ENCODE peak calls at places on chromosomes 4 and X, in seven cellular contexts. B is DND-41, O is right lobe of liver, C is left lung, E is dorsolateral prefrontal cortex, I is MCF 10A, L is fibroblast of the aortic adventitia. D is an unnamed sample.
A peak's percentile ranks its signal among the peaks of the same experiment; 100 is the strongest.

GRCh38 chr4:56139241-56139827 is 190.6 kb downstream of the CEP135 start:
- DNase-seq in C (no peak), E (no peak), O (no peak), L (no peak), B (no peak), I (no peak), D (no peak)

GRCh38 chr4:58275856-58276255 is 1165.7 kb upstream of the IGFBP7 start:
- DNase-seq in C (no peak), E (no peak), O (no peak), B (no peak), L (no peak), I (no peak), D (no peak)

GRCh38 chrX:74450803-74451449 is 29.6 kb downstream of the SLC16A2 start:
- DNase-seq in L (peak; percentile 92), C (no peak), I (peak; percentile 87), B (no peak), O (no peak), E (no peak), D (no peak)

GRCh38 chr4:88091378-88091777 is 67.1 kb downstream of the ABCG2 start:
- DNase-seq in B (no peak), O (no peak), C (no peak), E (no peak), I (no peak), L (peak; percentile 45), D (no peak)

GRCh38 chr4:100190643-100191600 is 654 bp upstream of the DDIT4L start:
- DNase-seq in L (peak; percentile 70), I (peak; percentile 9), C (no peak), E (no peak), B (no peak), O (no peak), D (no peak)

GRCh38 chr4:189032939-189033338 is 893.7 kb downstream of the TRIML1 start:
- DNase-seq in I (no peak), E (no peak), B (no peak), L (no peak), O (no peak), C (no peak), D (no peak)

GRCh38 chr4:37674446-37674845 is 11.7 kb downstream of the RELL1 start:
- DNase-seq in C (no peak), O (no peak), I (no peak), L (no peak), B (no peak), E (no peak), D (no peak)

GRCh38 chr4:48012819-48013218 is 3.7 kb downstream of the CNGA1 start:
- DNase-seq in O (no peak), B (no peak), E (no peak), L (peak; percentile 20), C (no peak), I (no peak), D (no peak)

GRCh38 chr4:158079661-158080060 is 93.2 kb downstream of the GASK1B start:
- DNase-seq in B (no peak), O (no peak), E (no peak), L (peak; percentile 11), I (no peak), C (no peak), D (no peak)

GRCh38 chr4:10011885-10012284 is 9.4 kb downstream of the SLC2A9 start:
- DNase-seq in O (no peak), E (no peak), B (no peak), I (no peak), C (no peak), L (no peak), D (no peak)

GRCh38 chr4:10017037-10017893 is 4.0 kb downstream of the SLC2A9 start:
- DNase-seq in I (no peak), C (no peak), B (no peak), E (no peak), O (no peak), L (no peak), D (no peak)

GRCh38 chr4:10013722-10014121 is 7.6 kb downstream of the SLC2A9 start:
- DNase-seq in E (no peak), C (no peak), O (peak; percentile 66), L (no peak), I (peak; percentile 59), B (peak; percentile 55), D (no peak)

GRCh38 chr4:10016169-10016568 is 5.1 kb downstream of the SLC2A9 start:
- DNase-seq in O (no peak), I (no peak), B (no peak), C (no peak), E (no peak), L (no peak), D (no peak)

DNA sequence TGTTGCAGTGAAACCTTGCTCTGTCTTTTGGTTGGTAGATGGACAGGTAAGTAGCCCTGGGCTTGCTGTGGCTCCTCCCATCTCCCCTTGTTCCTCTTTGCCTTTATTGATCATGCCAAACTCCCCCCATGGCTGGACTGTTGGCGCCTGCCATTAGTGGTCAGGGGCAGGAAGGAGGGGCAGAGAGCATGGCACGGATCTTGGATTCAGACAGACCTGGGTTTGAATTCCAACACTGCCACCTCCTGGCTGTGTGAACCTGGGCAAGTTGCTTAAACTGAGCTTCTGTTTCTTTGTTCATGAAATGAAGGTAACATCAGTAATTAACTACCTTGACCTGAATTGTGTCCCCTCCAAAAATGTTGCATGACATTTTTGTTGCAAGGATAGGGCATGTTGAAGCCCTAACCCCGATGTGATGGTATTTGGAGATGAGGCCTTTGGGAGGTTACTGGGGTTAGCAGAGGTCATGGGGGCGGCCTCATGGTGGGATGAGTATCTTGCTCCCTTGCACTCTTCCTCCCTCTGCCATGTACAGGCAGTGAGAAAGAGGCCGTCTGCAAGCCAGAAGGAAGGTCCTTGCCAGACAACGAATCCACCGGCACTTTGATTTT is 6.0 kb downstream of the SLC2A9 start:
- DNase-seq in I (peak; percentile 62), O (no peak), L (peak; percentile 57), B (peak; percentile 50), E (peak; percentile 57), C (no peak), D (no peak)
- TF ChIP-seq CTCF in I (peak; percentile 73), O (peak; percentile 51), L (peak; percentile 47), B (peak; percentile 67), E (peak; percentile 78), C (peak; percentile 32), D (peak; percentile 72)

DNA sequence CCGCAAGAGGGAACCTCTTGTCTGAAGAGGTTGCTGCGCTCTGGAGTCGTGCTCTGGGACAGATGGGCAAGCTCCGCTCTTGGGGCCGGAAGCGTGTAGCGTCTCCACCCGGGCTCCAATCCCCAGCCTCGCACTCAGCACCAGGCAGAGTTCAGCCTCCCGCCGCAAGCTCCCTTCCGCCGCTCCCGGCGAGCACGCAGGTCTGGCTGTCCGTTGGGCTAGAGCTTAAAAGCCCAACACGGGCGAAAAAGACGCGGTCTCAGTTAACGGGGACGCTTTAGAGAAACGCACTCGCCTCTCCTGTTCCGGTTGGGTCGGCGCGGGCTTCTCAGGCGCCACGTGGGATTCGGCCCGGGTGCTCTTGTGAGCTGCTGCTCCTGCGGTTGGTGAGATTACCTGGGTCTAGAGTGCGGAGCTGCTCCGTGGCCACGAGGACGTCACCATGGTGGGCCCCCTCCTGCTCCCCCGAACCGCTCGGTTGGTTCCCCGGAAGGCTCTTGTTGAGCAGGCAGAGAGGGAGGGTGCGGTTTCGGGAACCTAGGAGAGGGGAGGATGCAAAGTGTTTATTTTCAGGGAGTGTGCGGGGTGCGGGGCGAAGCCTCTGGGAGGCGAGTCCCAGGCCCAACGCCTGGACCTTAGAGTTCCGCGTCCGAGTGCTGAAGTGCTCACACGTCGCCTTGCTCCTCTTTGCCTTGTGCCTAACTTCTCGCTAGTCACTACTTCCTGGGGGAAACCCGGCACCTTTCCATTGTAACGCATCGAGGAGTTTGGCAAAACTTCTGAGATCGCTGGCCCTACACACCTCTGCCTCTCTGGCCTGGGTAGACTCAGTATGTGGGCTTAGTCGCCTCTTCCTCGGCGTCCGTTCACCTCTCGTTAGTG is at the start of gene TMA16:
- DNase-seq in I (peak; percentile 96), L (peak; percentile 96), B (peak; percentile 91), C (peak; percentile 88), E (peak; percentile 87), O (peak; percentile 86), D (peak; percentile 91)
- TF ChIP-seq CTCF in I (no peak), L (no peak), B (no peak), C (no peak), E (peak; percentile 33), O (no peak), D (no peak)

GRCh38 chr4:126915999-126916625 is 716.6 kb upstream of the INTU start:
- DNase-seq in L (peak; percentile 76), B (no peak), E (no peak), O (no peak), I (peak; percentile 4), C (no peak), D (no peak)

DNA sequence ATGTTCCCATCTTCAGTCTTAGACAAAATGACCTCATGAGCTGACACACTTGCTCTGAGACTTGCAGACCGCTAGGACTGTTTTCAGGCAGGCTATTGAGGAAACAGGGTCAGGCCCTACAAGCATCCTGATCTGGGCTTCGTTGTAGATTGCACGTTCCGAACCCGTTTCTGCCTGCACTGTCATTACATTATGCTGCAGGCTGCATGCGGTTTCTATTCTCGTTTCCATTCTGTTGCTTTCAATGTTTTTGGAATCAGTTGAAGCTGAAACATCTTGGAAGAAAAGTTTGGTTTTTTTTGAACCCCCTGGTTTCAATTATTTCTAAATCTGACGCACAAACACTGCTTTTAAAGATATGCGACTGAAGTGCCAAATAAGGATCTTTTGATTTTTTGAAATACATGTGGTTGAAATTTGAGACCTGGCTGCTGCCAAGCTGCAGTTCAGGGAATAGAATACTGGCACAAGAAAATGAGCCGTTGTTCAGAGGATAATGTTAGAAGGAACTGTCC is 716.1 kb upstream of the INTU start:
- DNase-seq in B (no peak), L (peak; percentile 95), O (no peak), E (no peak), I (peak; percentile 57), C (no peak), D (no peak)
- TF ChIP-seq CTCF in B (no peak), L (peak; percentile 37), O (no peak), E (no peak), I (no peak), C (no peak), D (no peak)

DNA sequence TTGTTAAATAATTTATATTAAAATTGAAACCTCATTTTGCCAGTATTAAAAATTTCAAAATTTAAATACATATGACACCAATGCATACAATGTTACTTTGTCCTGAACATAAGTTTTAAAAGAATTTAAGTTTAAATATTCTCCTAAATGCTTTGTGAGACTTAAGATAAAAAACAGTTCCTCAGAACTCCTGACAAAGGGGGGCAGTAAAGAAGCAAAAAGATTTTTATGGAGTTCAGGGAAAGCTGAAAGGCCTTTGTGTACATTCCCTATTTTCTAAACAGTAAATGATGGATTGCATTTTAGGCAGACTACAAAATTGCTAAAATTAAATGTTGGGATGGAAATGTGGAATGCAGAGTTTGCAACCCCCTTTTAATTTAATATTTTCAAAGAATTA is 81.8 kb downstream of the SNCA start:
- DNase-seq in E (no peak), C (no peak), B (no peak), I (peak; percentile 22), L (peak; percentile 4), O (no peak), D (no peak)
- TF ChIP-seq CTCF in E (no peak), C (no peak), B (no peak), I (no peak), L (peak; percentile 24), O (no peak), D (peak; percentile 59)

D was measured in type B pancreatic cell.